ENCODE peak calls at places on chromosomes 4 and X, in ten cellular contexts. One of them, this sample, is unnamed.

GRCh38 chr4:1126506-1126905 is 13.1 kb upstream of the RNF212 start:
- DNase-seq in GM23338: no peak
- DNase-seq in esophagus muscularis mucosa: no peak
- DNase-seq in breast epithelium: no peak
- DNase-seq in transverse colon: no peak
- DNase-seq in SK-N-SH: no peak
- DNase-seq in prostate gland: no peak
- DNase-seq in stomach: no peak
- DNase-seq in sigmoid colon: no peak
- DNase-seq in vagina: no peak
- DNase-seq in this sample: no peak

GRCh38 chrX:12065251-12065650 is 73.0 kb upstream of the FRMPD4 start:
- DNase-seq in prostate gland: no peak
- DNase-seq in sigmoid colon: no peak
- DNase-seq in GM23338: peak
- DNase-seq in vagina: no peak
- DNase-seq in esophagus muscularis mucosa: no peak
- DNase-seq in transverse colon: no peak
- DNase-seq in stomach: no peak
- DNase-seq in breast epithelium: no peak
- DNase-seq in SK-N-SH: no peak
- DNase-seq in this sample: no peak

GRCh38 chr4:180203349-180203748 is 2039.9 kb upstream of the TENM3 start:
- DNase-seq in esophagus muscularis mucosa: no peak
- DNase-seq in SK-N-SH: no peak
- DNase-seq in GM23338: no peak
- DNase-seq in vagina: no peak
- DNase-seq in stomach: no peak
- DNase-seq in transverse colon: no peak
- DNase-seq in sigmoid colon: no peak
- DNase-seq in prostate gland: no peak
- DNase-seq in breast epithelium: no peak
- DNase-seq in this sample: no peak

GRCh38 chr4:73341454-73341853 is 62.6 kb upstream of the ALB start:
- DNase-seq in SK-N-SH: peak
- DNase-seq in GM23338: peak
- DNase-seq in prostate gland: peak
- DNase-seq in esophagus muscularis mucosa: no peak
- DNase-seq in sigmoid colon: no peak
- DNase-seq in breast epithelium: no peak
- DNase-seq in vagina: no peak
- DNase-seq in stomach: peak
- DNase-seq in transverse colon: peak
- DNase-seq in this sample: peak

GRCh38 chrX:56728752-56729151 is 291 bp upstream of the NBDY start:
- DNase-seq in stomach: no peak
- DNase-seq in prostate gland: peak
- DNase-seq in SK-N-SH: no peak
- DNase-seq in GM23338: peak
- DNase-seq in esophagus muscularis mucosa: no peak
- DNase-seq in sigmoid colon: no peak
- DNase-seq in transverse colon: peak
- DNase-seq in breast epithelium: no peak
- DNase-seq in vagina: no peak
- DNase-seq in this sample: no peak

GRCh38 chr4:52915131-52915645 is 53.1 kb downstream of the RASL11B start:
- DNase-seq in prostate gland: no peak
- DNase-seq in transverse colon: no peak
- DNase-seq in SK-N-SH: no peak
- DNase-seq in breast epithelium: no peak
- DNase-seq in sigmoid colon: no peak
- DNase-seq in esophagus muscularis mucosa: no peak
- DNase-seq in stomach: no peak
- DNase-seq in vagina: no peak
- DNase-seq in GM23338: no peak
- DNase-seq in this sample: no peak

GRCh38 chr4:64857815-64858214 is 448.6 kb upstream of the TECRL start:
- DNase-seq in SK-N-SH: no peak
- DNase-seq in prostate gland: no peak
- DNase-seq in breast epithelium: no peak
- DNase-seq in transverse colon: no peak
- DNase-seq in sigmoid colon: no peak
- DNase-seq in GM23338: peak
- DNase-seq in vagina: no peak
- DNase-seq in stomach: no peak
- DNase-seq in esophagus muscularis mucosa: no peak
- DNase-seq in this sample: no peak

GRCh38 chr4:124030038-124030638 is 633.5 kb downstream of the SPRY1 start:
- DNase-seq in SK-N-SH: no peak
- DNase-seq in sigmoid colon: peak
- DNase-seq in esophagus muscularis mucosa: no peak
- DNase-seq in GM23338: no peak
- DNase-seq in stomach: no peak
- DNase-seq in prostate gland: no peak
- DNase-seq in transverse colon: no peak
- DNase-seq in breast epithelium: no peak
- DNase-seq in vagina: no peak
- DNase-seq in this sample: no peak

GRCh38 chr4:25439913-25440477 is 62.9 kb downstream of the ANAPC4 start:
- DNase-seq in vagina: no peak
- DNase-seq in stomach: peak
- DNase-seq in transverse colon: peak
- DNase-seq in SK-N-SH: peak
- DNase-seq in prostate gland: peak
- DNase-seq in GM23338: peak
- DNase-seq in sigmoid colon: no peak
- DNase-seq in breast epithelium: no peak
- DNase-seq in esophagus muscularis mucosa: no peak
- DNase-seq in this sample: peak

GRCh38 chrX:107659286-107659685 is 31.0 kb downstream of the PRPS1 start:
- DNase-seq in stomach: no peak
- DNase-seq in sigmoid colon: no peak
- DNase-seq in SK-N-SH: no peak
- DNase-seq in GM23338: no peak
- DNase-seq in transverse colon: no peak
- DNase-seq in prostate gland: no peak
- DNase-seq in esophagus muscularis mucosa: no peak
- DNase-seq in vagina: no peak
- DNase-seq in breast epithelium: no peak
- DNase-seq in this sample: no peak

GRCh38 chr4:85761803-85762202 is 286.9 kb downstream of the ARHGAP24 start:
- DNase-seq in prostate gland: no peak
- DNase-seq in sigmoid colon: peak
- DNase-seq in stomach: peak
- DNase-seq in breast epithelium: no peak
- DNase-seq in vagina: no peak
- DNase-seq in GM23338: no peak
- DNase-seq in SK-N-SH: no peak
- DNase-seq in esophagus muscularis mucosa: no peak
- DNase-seq in transverse colon: peak
- DNase-seq in this sample: no peak

GRCh38 chr4:4602468-4602867 is 60.6 kb upstream of the STX18 start:
- DNase-seq in GM23338: no peak
- DNase-seq in transverse colon: no peak
- DNase-seq in sigmoid colon: no peak
- DNase-seq in breast epithelium: no peak
- DNase-seq in prostate gland: no peak
- DNase-seq in esophagus muscularis mucosa: no peak
- DNase-seq in SK-N-SH: no peak
- DNase-seq in stomach: no peak
- DNase-seq in vagina: no peak
- DNase-seq in this sample: no peak

GRCh38 chr4:36054750-36055467 is 189.4 kb downstream of the ARAP2 start:
- DNase-seq in transverse colon: no peak
- DNase-seq in vagina: no peak
- DNase-seq in sigmoid colon: no peak
- DNase-seq in SK-N-SH: no peak
- DNase-seq in prostate gland: no peak
- DNase-seq in stomach: no peak
- DNase-seq in esophagus muscularis mucosa: no peak
- DNase-seq in GM23338: no peak
- DNase-seq in breast epithelium: no peak
- DNase-seq in this sample: no peak

GRCh38 chr4:78671812-78672440 is 104.2 kb upstream of the BMP2K start:
- DNase-seq in SK-N-SH: no peak
- DNase-seq in esophagus muscularis mucosa: peak
- DNase-seq in GM23338: no peak
- DNase-seq in transverse colon: no peak
- DNase-seq in stomach: no peak
- DNase-seq in breast epithelium: no peak
- DNase-seq in sigmoid colon: no peak
- DNase-seq in prostate gland: no peak
- DNase-seq in vagina: no peak
- DNase-seq in this sample: no peak

GRCh38 chrX:70292788-70293187 is 2.9 kb downstream of the KIF4A start:
- DNase-seq in transverse colon: no peak
- DNase-seq in GM23338: no peak
- DNase-seq in breast epithelium: no peak
- DNase-seq in stomach: no peak
- DNase-seq in SK-N-SH: no peak
- DNase-seq in esophagus muscularis mucosa: no peak
- DNase-seq in vagina: no peak
- DNase-seq in sigmoid colon: no peak
- DNase-seq in prostate gland: no peak
- DNase-seq in this sample: no peak

GRCh38 chr4:87838207-87838606 is 5.4 kb downstream of the MEPE start:
- DNase-seq in prostate gland: no peak
- DNase-seq in breast epithelium: no peak
- DNase-seq in SK-N-SH: no peak
- DNase-seq in GM23338: peak
- DNase-seq in esophagus muscularis mucosa: no peak
- DNase-seq in transverse colon: no peak
- DNase-seq in sigmoid colon: no peak
- DNase-seq in stomach: no peak
- DNase-seq in vagina: no peak
- DNase-seq in this sample: no peak

GRCh38 chr4:185134176-185134869 is 8.7 kb upstream of the SLC25A4 start:
- DNase-seq in prostate gland: peak
- DNase-seq in SK-N-SH: peak
- DNase-seq in sigmoid colon: no peak
- DNase-seq in breast epithelium: no peak
- DNase-seq in esophagus muscularis mucosa: no peak
- DNase-seq in vagina: no peak
- DNase-seq in transverse colon: no peak
- DNase-seq in GM23338: peak
- DNase-seq in stomach: no peak
- DNase-seq in this sample: no peak

GRCh38 chrX:16892504-16893362 is 22.6 kb upstream of the RBBP7 start:
- DNase-seq in GM23338: peak
- DNase-seq in esophagus muscularis mucosa: no peak
- DNase-seq in SK-N-SH: peak
- DNase-seq in vagina: no peak
- DNase-seq in sigmoid colon: peak
- DNase-seq in stomach: peak
- DNase-seq in prostate gland: peak
- DNase-seq in breast epithelium: peak
- DNase-seq in transverse colon: peak
- DNase-seq in this sample: no peak

GRCh38 chr4:78864405-78865024 is 74.7 kb downstream of the PAQR3 start:
- DNase-seq in stomach: no peak
- DNase-seq in SK-N-SH: peak
- DNase-seq in transverse colon: no peak
- DNase-seq in breast epithelium: no peak
- DNase-seq in GM23338: peak
- DNase-seq in sigmoid colon: no peak
- DNase-seq in esophagus muscularis mucosa: no peak
- DNase-seq in vagina: no peak
- DNase-seq in prostate gland: peak
- DNase-seq in this sample: peak

GRCh38 chr4:8411351-8412180 is 29.0 kb downstream of the ACOX3 start:
- DNase-seq in vagina: no peak
- DNase-seq in GM23338: no peak
- DNase-seq in sigmoid colon: no peak
- DNase-seq in breast epithelium: no peak
- DNase-seq in SK-N-SH: no peak
- DNase-seq in transverse colon: no peak
- DNase-seq in esophagus muscularis mucosa: no peak
- DNase-seq in stomach: no peak
- DNase-seq in prostate gland: no peak
- DNase-seq in this sample: no peak
- H3K27ac ChIP-seq in vagina: no peak
- H3K27ac ChIP-seq in GM23338: no peak
- H3K27ac ChIP-seq in sigmoid colon: no peak
- H3K27ac ChIP-seq in breast epithelium: no peak
- H3K27ac ChIP-seq in SK-N-SH: no peak
- H3K27ac ChIP-seq in transverse colon: no peak
- H3K27ac ChIP-seq in esophagus muscularis mucosa: no peak
- H3K27ac ChIP-seq in stomach: no peak
- H3K27ac ChIP-seq in prostate gland: no peak
- H3K27ac ChIP-seq in this sample: no peak

GRCh38 chrX:33357606-33358005 is 146.3 kb upstream of the DMD start:
- DNase-seq in transverse colon: no peak
- DNase-seq in esophagus muscularis mucosa: no peak
- DNase-seq in vagina: no peak
- DNase-seq in sigmoid colon: no peak
- DNase-seq in stomach: no peak
- DNase-seq in prostate gland: no peak
- DNase-seq in SK-N-SH: no peak
- DNase-seq in GM23338: no peak
- DNase-seq in breast epithelium: no peak
- DNase-seq in this sample: no peak
- TF ChIP-seq POLR2AphosphoS5 in transverse colon: no peak
- TF ChIP-seq POLR2AphosphoS5 in esophagus muscularis mucosa: no peak
- TF ChIP-seq POLR2AphosphoS5 in vagina: no peak
- TF ChIP-seq POLR2AphosphoS5 in sigmoid colon: no peak
- TF ChIP-seq POLR2AphosphoS5 in stomach: no peak
- TF ChIP-seq POLR2AphosphoS5 in prostate gland: no peak
- TF ChIP-seq POLR2AphosphoS5 in SK-N-SH: no peak
- TF ChIP-seq POLR2AphosphoS5 in GM23338: no peak
- TF ChIP-seq POLR2AphosphoS5 in breast epithelium: no peak
- TF ChIP-seq POLR2AphosphoS5 in this sample: no peak

GRCh38 chr4:164700471-164700870 is 53.5 kb upstream of the SMIM31 start:
- DNase-seq in GM23338: peak
- DNase-seq in transverse colon: no peak
- DNase-seq in esophagus muscularis mucosa: no peak
- DNase-seq in stomach: no peak
- DNase-seq in SK-N-SH: peak
- DNase-seq in vagina: no peak
- DNase-seq in breast epithelium: no peak
- DNase-seq in sigmoid colon: no peak
- DNase-seq in prostate gland: peak
- DNase-seq in this sample: no peak
- TF ChIP-seq CTCF in GM23338: peak
- TF ChIP-seq CTCF in transverse colon: no peak
- TF ChIP-seq CTCF in esophagus muscularis mucosa: no peak
- TF ChIP-seq CTCF in stomach: no peak
- TF ChIP-seq CTCF in SK-N-SH: peak
- TF ChIP-seq CTCF in vagina: no peak
- TF ChIP-seq CTCF in breast epithelium: no peak
- TF ChIP-seq CTCF in sigmoid colon: no peak
- TF ChIP-seq CTCF in prostate gland: no peak
- TF ChIP-seq CTCF in this sample: peak

DNA sequence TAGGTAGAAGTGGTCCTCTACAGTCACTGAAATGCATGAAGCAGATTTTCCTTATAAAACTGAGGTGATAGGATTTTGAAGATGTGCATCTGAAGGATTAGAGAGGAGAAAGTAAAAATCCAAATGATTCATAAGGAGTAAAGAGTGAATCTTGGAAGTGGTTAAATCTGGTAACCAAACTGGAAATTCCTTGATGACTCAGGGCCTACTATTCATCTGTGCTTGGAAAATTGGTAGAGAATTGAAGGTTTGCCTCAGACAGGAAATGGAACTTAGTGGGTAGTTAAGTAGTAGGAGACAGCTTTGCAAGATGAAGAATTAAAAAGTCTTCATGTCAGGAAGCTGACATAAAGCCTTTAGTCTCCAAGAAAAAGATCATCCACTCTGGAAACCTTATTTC is 368.9 kb upstream of the CTSO start:
- DNase-seq in breast epithelium: no peak
- DNase-seq in prostate gland: no peak
- DNase-seq in transverse colon: no peak
- DNase-seq in sigmoid colon: no peak
- DNase-seq in esophagus muscularis mucosa: no peak
- DNase-seq in vagina: no peak
- DNase-seq in stomach: no peak
- DNase-seq in GM23338: no peak
- DNase-seq in SK-N-SH: no peak
- DNase-seq in this sample: peak
- H3K27ac ChIP-seq in breast epithelium: no peak
- H3K27ac ChIP-seq in prostate gland: no peak
- H3K27ac ChIP-seq in transverse colon: no peak
- H3K27ac ChIP-seq in sigmoid colon: no peak
- H3K27ac ChIP-seq in esophagus muscularis mucosa: no peak
- H3K27ac ChIP-seq in vagina: no peak
- H3K27ac ChIP-seq in stomach: no peak
- H3K27ac ChIP-seq in GM23338: no peak
- H3K27ac ChIP-seq in SK-N-SH: no peak
- H3K27ac ChIP-seq in this sample: no peak

This sample was measured in Panc1.